ENCODE peak calls at places on chromosome 17, in seven cellular contexts. Z is heart right ventricle; V is heart left ventricle; N is lower lobe of right lung; H is brain microvascular endothelial cell; R is CD8-positive, alpha-beta memory T cell; G is effector memory CD4-positive, alpha-beta T cell. O is an unnamed sample. For H3K36me3 and H3K27me3, the result is how much of the 10 kb centered on the place peaks cover.

GRCh38 chr17:65537845-65538678 is 23.4 kb downstream of the AXIN2 start:
- DNase-seq in N (no peak), R (no peak), G (peak), H (no peak), Z (no peak), V (no peak), O (peak)

GRCh38 chr17:29642171-29642611 is 19.5 kb upstream of the CORO6 start:
- DNase-seq in Z (no peak), V (no peak), G (no peak), H (no peak), N (no peak), R (no peak), O (no peak)

GRCh38 chr17:59652119-59652518 is 32.4 kb downstream of the CLTC start:
- DNase-seq in Z (no peak), G (no peak), N (no peak), R (no peak), H (peak), V (no peak), O (no peak)

GRCh38 chr17:79890706-79891105 is 51.5 kb upstream of the CBX4 start:
- DNase-seq in R (no peak), V (no peak), Z (no peak), H (no peak), N (no peak), G (no peak), O (no peak)

GRCh38 chr17:29045734-29046133 is 2.8 kb downstream of the PIPOX start:
- DNase-seq in H (no peak), N (no peak), G (no peak), V (no peak), Z (no peak), R (no peak), O (no peak)

GRCh38 chr17:73196500-73196899 is 3.6 kb downstream of the COG1 start:
- DNase-seq in G (no peak), H (peak), N (peak), R (no peak), V (no peak), Z (no peak), O (no peak)

GRCh38 chr17:47117386-47117785 is 71.7 kb downstream of the CDC27 start:
- DNase-seq in Z (no peak), N (no peak), H (no peak), G (no peak), R (no peak), V (no peak), O (no peak)

GRCh38 chr17:74742153-74742515 is 5.1 kb downstream of the RAB37 start:
- DNase-seq in H (no peak), G (no peak), V (peak), R (peak), N (no peak), Z (no peak), O (peak)

GRCh38 chr17:73474370-73474988 is 162.7 kb upstream of the CDC42EP4 start:
- DNase-seq in H (peak), Z (peak), N (peak), V (peak), G (no peak), R (no peak), O (no peak)

GRCh38 chr17:21282231-21282630 is 2.3 kb upstream of the MAP2K3 start:
- DNase-seq in G (no peak), R (no peak), N (no peak), Z (no peak), H (peak), V (peak), O (no peak)

GRCh38 chr17:34582185-34582900 is 3.0 kb downstream of the TMEM132E start:
- DNase-seq in N (no peak), H (no peak), V (no peak), R (no peak), Z (no peak), G (no peak), O (no peak)

GRCh38 chr17:39926135-39926587 is 1.2 kb downstream of the ORMDL3 start:
- DNase-seq in N (no peak), G (no peak), V (no peak), R (no peak), Z (no peak), H (no peak), O (no peak)

GRCh38 chr17:34633351-34633750 is 54.0 kb downstream of the TMEM132E start:
- DNase-seq in R (no peak), V (no peak), Z (no peak), H (no peak), G (no peak), N (peak), O (no peak)

GRCh38 chr17:63698886-63699637 is 863 bp downstream of the LIMD2 start:
- DNase-seq in Z (peak), R (peak), H (no peak), N (peak), G (peak), V (peak), O (peak)

GRCh38 chr17:14331982-14332298 is 31.1 kb downstream of the HS3ST3B1 start:
- DNase-seq in R (no peak), G (no peak), H (no peak), N (no peak), Z (no peak), V (no peak), O (no peak)
- H3K4me3 ChIP-seq in R (no peak), G (no peak), H (no peak), N (no peak), Z (no peak), V (no peak), O (no peak)

GRCh38 chr17:56896968-56897359 is 16.9 kb downstream of the TRIM25 start:
- DNase-seq in Z (no peak), G (no peak), R (no peak), H (no peak), V (no peak), N (no peak), O (no peak)
- H3K36me3 ChIP-seq in Z (half or more), G (half or more), R (half or more), H (under half), V (half or more), N (half or more), O (half or more)

DNA sequence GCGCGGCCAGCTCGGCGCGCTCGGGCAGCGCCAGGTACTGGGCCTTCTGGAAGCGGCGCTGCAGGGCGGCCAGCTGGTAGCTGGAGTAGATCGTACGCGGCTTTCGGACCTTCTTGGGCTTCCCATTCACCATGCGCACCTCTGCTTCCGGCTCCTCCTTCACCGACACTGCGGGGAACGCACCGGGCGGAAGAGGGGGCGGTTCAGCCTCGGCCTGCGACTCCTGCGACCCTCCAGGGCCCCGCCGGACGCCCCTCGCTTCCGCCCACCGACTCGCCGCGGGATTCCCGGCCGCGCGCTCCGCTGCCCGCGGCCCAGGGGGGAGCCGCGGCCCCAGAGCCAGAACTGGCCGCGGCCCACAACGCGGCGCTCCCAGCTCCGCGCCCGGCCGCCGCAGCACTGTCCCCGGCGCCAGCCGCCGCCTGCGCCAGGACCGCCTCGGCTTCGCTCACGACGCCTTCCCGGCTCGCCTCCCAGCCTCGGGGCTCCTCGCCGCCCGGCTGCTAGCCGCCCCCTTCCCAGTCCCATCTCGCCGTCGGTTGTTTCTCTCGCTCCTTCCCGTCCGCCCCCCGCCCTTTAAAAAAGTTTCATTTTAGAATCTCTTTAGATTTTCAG is 1.5 kb downstream of the DLX3 start:
- DNase-seq in V (no peak), H (no peak), G (no peak), N (peak), R (no peak), Z (no peak), O (peak)
- H3K27me3 ChIP-seq in V (under half), H (half or more), G (under half), N (half or more), R (half or more), Z (half or more), O (under half)

GRCh38 chr17:7927596-7927995 is 2.1 kb downstream of the KCNAB3 start:
- DNase-seq in R (no peak), Z (no peak), V (no peak), H (no peak), N (no peak), G (no peak), O (no peak)
- H3K4me3 ChIP-seq in R (no peak), Z (no peak), V (no peak), H (no peak), N (no peak), G (no peak), O (no peak)

GRCh38 chr17:81200201-81200600 is 22.6 kb downstream of the CEP131 start:
- DNase-seq in G (no peak), Z (no peak), V (no peak), R (no peak), N (no peak), H (no peak), O (no peak)
- H3K36me3 ChIP-seq in G (under half), Z (under half), V (under half), R (under half), N (under half), H (under half), O (under half)

DNA sequence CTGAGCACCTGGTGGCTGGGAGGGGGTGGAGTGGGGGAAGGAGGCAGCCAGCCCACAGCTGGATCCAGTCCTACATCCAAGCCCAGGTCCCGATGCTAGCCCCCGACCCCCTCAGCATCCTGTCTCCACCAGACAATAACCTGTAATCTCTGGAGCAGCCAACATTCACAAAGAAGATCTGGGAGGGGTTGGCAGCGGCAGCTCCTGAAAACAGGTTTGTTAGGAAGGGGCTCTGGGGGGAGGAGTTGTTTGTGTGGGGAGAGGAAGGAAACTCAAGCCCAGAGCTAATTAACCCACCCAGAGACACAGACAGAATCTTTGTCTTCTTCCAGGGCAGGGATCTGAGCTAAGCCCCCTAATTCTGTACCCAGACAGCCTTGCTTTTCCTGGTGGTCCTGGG is 4.6 kb upstream of the C17orf113 start:
- DNase-seq in R (no peak), V (no peak), G (no peak), Z (no peak), N (no peak), H (no peak), O (no peak)
- H3K27me3 ChIP-seq in R (under half), V (under half), G (under half), Z (under half), N (under half), H (under half), O (under half)

DNA sequence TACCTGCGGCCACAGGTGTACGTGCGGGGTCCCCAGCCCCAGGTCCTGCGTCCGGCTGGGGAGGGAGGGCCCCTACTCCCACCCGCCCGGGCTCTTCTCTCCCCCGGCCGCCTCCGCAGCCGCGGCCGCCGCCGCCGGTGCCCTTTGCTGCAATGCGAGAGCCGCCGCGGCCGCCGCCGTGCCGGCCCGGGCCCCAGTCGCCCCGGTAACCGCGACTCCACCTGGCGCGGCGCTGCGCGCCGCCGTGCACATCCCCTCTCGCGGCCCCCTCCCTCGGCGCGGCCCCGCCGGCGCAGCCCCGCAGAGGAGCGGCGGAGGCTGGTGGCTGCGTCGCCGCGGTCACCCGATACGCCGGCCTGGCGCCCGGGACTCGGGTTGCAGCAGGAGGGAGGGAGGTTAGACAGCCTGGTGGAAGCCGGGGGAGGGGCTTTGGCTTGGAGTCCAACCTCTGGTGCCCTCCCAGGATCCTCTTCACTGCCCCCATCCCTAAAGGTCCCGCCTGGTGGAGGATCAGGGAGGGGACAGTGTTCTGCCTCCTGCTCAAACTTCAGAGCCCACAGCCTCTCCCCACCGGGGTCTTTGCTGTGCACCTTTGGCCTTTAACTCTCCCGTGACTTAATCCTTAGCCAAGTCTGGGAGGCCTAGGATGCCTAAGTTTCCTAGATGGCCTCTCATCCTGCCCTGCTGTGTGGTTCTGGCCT is 32.9 kb downstream of the SRCIN1 start:
- DNase-seq in H (no peak), R (no peak), G (no peak), Z (no peak), V (no peak), N (no peak), O (no peak)
- H3K4me3 ChIP-seq in H (no peak), R (no peak), G (no peak), Z (no peak), V (no peak), N (peak), O (no peak)